ENCODE peak calls at places on chromosome 19, in six cellular contexts. F, X, I, Q, M and S are unnamed samples.

GRCh38 chr19:42323852-42324654 is 1.4 kb upstream of the MEGF8 start:
- DNase-seq in X (no peak), I (no peak), F (peak; percentile 21), M (no peak), Q (peak; percentile 48), S (no peak)

GRCh38 chr19:5975388-5975728 is 2.6 kb downstream of the RANBP3 start:
- DNase-seq in I (no peak), M (no peak), Q (no peak), F (no peak), X (no peak), S (no peak)

GRCh38 chr19:54266133-54266532 is 9.1 kb upstream of the LILRB5 start:
- DNase-seq in M (peak; percentile 86), I (peak; percentile 54), Q (peak; percentile 74), F (peak; percentile 92), X (peak; percentile 46), S (peak; percentile 31)

GRCh38 chr19:7149956-7150705 is 80.6 kb downstream of the ZNF557 start:
- DNase-seq in X (no peak), M (no peak), Q (no peak), F (no peak), I (no peak), S (no peak)

GRCh38 chr19:46186717-46187101 is 38.7 kb downstream of the IGFL2 start:
- DNase-seq in I (no peak), Q (no peak), F (no peak), M (no peak), X (no peak), S (no peak)

GRCh38 chr19:29666634-29667389 is 1.6 kb downstream of the PLEKHF1 start:
- DNase-seq in Q (no peak), I (no peak), X (peak; percentile 70), F (peak; percentile 75), M (peak; percentile 58), S (no peak)

GRCh38 chr19:56983148-56983547 is 136.6 kb upstream of the USP29 start:
- DNase-seq in M (no peak), I (no peak), Q (no peak), F (peak; percentile 75), X (no peak), S (no peak)

GRCh38 chr19:5947435-5947834 is 30.5 kb downstream of the RANBP3 start:
- DNase-seq in X (peak; percentile 43), I (no peak), F (no peak), Q (no peak), M (peak; percentile 80), S (no peak)

GRCh38 chr19:54383330-54383729 is 18.6 kb upstream of the LAIR1 start:
- DNase-seq in I (no peak), X (no peak), M (no peak), Q (no peak), F (no peak), S (no peak)

GRCh38 chr19:7242601-7243258 is 51.5 kb downstream of the INSR start:
- DNase-seq in F (no peak), I (no peak), X (peak; percentile 79), M (no peak), Q (no peak), S (no peak)

DNA sequence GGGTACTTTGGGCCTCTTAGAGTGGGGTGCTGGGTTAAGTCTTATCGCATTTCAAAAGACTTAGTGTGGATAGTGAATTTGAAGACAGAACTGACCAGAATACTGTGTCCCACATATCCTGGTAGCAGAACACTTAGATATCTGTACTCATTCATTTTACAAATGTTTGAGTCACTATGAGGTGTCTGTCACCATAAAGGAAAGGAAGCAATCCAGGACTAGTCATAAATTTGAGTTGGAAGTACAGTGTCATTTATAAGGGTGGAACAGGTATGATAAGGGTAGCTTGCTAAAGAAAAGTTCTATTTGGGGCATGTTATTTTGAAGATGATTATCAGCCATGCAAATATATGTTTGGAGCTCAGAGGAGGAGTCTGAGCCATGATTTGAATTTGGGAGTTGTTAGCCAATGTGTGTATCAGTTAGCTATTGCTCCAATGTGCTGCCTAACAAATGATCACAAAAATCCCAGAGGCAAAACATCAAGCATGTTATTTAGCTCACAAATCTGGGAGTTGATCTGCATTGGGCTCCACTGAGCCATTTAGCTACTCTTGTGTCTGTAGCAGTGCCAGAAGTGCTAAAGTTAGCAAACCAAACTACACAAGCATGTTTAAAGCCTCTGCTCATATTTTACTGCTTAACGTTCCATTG is 20.3 kb downstream of the ZNF699 start:
- DNase-seq in Q (no peak), X (no peak), F (no peak), I (no peak), M (no peak), S (no peak)
- H3K4me1 ChIP-seq in Q (no peaks in the 10 kb centered on the region), X (no peaks in the 10 kb centered on the region), F (no peaks in the 10 kb centered on the region), I (no peaks in the 10 kb centered on the region), M (no peaks in the 10 kb centered on the region), S (no peaks in the 10 kb centered on the region)

DNA sequence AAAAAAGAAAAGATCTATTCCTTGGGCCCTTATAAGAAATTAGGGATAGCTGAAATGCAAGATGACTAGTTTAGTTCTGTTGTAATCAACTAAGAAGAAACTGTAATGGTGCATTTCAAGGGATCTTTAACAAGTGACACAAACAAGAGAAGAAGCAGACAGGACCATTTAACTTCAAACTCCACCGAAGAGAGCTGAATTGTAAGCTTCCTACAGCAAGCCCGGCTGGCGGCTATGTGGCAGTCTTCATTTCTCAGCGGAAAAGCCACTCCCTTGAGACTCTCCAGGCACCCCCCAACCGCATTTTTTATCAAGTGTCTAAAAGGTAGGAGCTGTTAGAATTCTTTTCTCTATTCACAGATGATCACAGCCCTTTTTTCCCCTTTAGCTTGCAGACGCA is 305.2 kb upstream of the ZNF507 start:
- DNase-seq in M (no peak), X (no peak), F (no peak), Q (no peak), I (no peak), S (no peak)
- H3K4me1 ChIP-seq in M (peaks cover 10% of the 10 kb centered on the region), X (no peaks in the 10 kb centered on the region), F (no peaks in the 10 kb centered on the region), Q (peaks cover 3% of the 10 kb centered on the region), I (no peaks in the 10 kb centered on the region), S (no peaks in the 10 kb centered on the region)

DNA sequence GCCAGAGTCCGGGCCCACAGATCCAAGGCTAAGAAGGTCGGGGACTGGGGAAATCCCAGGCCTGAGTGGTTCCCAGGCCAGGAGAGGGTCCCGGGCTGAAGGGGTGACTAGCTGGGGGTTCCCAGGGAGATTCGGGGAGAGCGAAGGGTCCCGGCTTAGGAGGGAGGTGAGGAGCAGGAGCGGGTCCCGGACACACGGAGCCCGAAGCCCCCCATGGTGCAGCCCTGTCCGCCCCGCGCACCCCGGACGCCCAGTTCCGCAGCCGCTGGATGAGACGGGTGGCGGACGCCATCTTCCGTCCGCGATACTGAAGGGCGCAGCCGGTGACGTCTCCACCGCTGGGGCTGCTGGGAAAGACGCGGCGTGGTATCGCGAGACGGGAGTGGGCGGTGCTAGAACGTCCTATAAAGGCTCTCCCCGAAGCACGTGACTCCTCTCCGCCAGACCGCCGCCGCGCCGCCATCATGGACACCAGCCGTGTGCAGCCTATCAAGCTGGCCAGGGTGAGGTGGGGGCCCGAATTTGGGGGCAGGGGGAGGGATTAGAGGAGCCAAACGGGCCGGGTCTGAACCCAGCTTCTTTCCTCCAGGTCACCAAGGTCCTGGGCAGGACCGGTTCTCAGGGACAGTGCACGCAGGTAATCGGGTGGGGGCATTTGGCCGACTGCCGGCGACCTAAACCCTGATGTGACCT is at the start of the genes NDUFA7 and RPS28:
- DNase-seq in I (peak; percentile 50), F (peak; percentile 97), X (peak; percentile 88), M (peak; percentile 98), Q (peak; percentile 98), S (peak; percentile 82)
- H3K4me1 ChIP-seq in I (peaks cover 22% of the 10 kb centered on the region), F (peaks cover 12% of the 10 kb centered on the region), X (peaks cover 11% of the 10 kb centered on the region), M (peaks cover 45% of the 10 kb centered on the region), Q (peaks cover 20% of the 10 kb centered on the region), S (peaks cover 16% of the 10 kb centered on the region)

DNA sequence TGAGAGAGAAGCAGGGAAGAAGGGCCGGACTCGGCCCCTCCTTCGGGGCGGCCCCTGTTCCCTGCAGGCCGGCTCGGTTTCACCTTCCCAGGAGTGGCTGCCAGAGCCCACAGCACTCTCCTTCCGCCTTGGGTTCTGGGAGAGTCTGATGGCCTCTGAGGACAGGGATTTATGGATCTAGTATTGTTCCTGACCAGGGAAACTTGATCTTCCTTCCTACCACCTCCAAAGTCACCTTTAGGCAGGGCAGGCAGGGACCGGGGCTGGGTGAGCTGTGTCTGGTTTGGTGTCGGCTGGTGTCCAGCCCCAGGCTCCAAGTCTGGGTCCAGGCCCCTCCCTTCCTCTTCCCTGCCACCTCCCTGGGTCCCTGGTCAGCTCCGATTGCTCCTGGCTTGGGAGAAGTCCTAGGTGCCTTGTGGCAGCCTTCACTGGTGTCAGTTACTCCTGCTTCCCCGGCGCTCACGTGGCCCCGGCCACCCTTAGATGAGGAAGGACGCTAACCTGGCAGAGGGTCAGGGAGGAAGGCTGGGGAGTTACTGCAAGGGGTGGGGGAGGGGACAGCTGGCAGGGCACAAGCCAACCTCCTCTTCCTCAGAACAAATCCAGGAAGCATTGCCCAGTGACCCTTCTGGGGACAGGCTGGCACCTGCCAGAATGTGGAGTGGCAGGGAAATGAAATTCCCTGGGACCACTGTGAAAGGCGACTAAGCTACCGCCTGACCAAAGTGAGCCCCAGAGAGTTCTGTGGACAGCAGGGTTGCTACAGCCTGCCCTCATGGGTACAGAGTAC is 18.8 kb downstream of the RFX1 start:
- DNase-seq in X (no peak), M (peak; percentile 80), I (no peak), Q (no peak), F (no peak), S (no peak)
- H3K4me1 ChIP-seq in X (peaks cover 7% of the 10 kb centered on the region), M (peaks cover 40% of the 10 kb centered on the region), I (no peaks in the 10 kb centered on the region), Q (peaks cover 2% of the 10 kb centered on the region), F (peaks cover 3% of the 10 kb centered on the region), S (peaks cover 15% of the 10 kb centered on the region)

GRCh38 chr19:49884109-49884508 is 6.6 kb downstream of the TBC1D17 start:
- DNase-seq in X (no peak), Q (no peak), F (no peak), I (no peak), M (no peak), S (no peak)
- H3K4me1 ChIP-seq in X (no peaks in the 10 kb centered on the region), Q (no peaks in the 10 kb centered on the region), F (no peaks in the 10 kb centered on the region), I (peaks cover 2% of the 10 kb centered on the region), M (peaks cover 3% of the 10 kb centered on the region), S (peaks cover under 1% of the 10 kb centered on the region)

DNA sequence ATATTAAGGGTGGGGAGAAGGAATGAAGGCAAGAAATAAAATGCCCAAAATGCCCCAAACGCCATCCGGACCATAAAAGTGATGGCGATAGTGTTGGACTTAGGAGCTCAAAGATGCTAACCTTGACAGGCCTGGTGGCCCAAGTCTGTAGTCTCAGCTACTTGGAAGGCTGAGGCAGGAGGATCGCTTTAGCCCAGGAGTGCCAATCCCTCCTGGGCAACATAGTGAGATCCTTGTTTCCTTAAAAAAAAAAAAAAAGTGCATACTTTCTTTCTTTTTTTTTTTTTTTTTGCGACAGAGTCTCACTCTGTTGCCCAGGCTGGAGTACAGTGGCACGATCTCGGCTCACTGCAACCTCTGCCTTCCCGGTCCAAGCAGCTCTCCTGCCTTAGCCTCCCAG is 32.0 kb upstream of the MRI1 start:
- DNase-seq in X (no peak), M (no peak), I (no peak), Q (no peak), F (no peak), S (no peak)
- H3K4me1 ChIP-seq in X (peaks cover 17% of the 10 kb centered on the region), M (peaks cover 19% of the 10 kb centered on the region), I (peaks cover 16% of the 10 kb centered on the region), Q (peaks cover 3% of the 10 kb centered on the region), F (peaks cover 2% of the 10 kb centered on the region), S (no peaks in the 10 kb centered on the region)

DNA sequence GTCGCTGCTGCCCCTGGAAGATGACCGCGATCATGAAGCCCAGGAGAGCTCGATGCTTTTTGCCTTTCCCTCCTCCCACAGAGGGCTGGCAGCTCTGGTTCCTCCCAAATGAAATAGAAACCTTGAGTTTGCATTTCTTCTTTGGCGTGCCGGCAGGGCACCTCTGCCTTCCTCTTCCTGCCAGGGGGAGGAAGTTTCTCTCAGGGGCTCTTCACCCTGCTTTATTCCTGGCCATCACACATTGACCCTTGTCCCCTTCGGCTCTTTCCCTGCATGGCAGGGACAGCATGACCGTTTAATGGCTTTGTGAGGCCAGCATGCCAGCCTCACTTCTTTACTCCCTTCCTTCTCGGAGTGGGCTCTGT is 47.9 kb downstream of the ACTN4 start:
- DNase-seq in F (no peak), M (no peak), X (no peak), I (no peak), Q (no peak), S (no peak)
- H3K4me1 ChIP-seq in F (peaks cover 7% of the 10 kb centered on the region), M (peaks cover 100% of the 10 kb centered on the region), X (peaks cover 24% of the 10 kb centered on the region), I (peaks cover 100% of the 10 kb centered on the region), Q (peaks cover 82% of the 10 kb centered on the region), S (peaks cover 65% of the 10 kb centered on the region)